ENCODE peak calls at places on chromosome X, in five cellular contexts. O is AG09319, X is MCF 10A, I is AG04450, Z is fibroblast of pulmonary artery. A is an unnamed sample.

GRCh38 chrX:1673337-1673736 is 58.5 kb downstream of the ASMT start:
- DNase-seq in O (no peak), X (peak), I (no peak), Z (peak), A (no peak)

GRCh38 chrX:1472975-1473374 is 20.3 kb upstream of the ASMTL start:
- DNase-seq in O (no peak), X (no peak), I (no peak), Z (no peak), A (no peak)

GRCh38 chrX:100376581-100376980 is 33.5 kb downstream of the PCDH19 start:
- DNase-seq in O (no peak), X (peak), I (no peak), Z (peak), A (no peak)

GRCh38 chrX:40107291-40108083 is 9.7 kb upstream of the BCOR start:
- DNase-seq in O (no peak), X (no peak), I (no peak), Z (no peak), A (peak)

GRCh38 chrX:28170713-28171112 is 189.5 kb upstream of the DCAF8L1 start:
- DNase-seq in O (no peak), X (no peak), I (no peak), Z (no peak), A (no peak)

GRCh38 chrX:15616531-15616930 is 15.8 kb upstream of the ACE2 start:
- DNase-seq in O (no peak), X (peak), I (no peak), Z (peak), A (no peak)

GRCh38 chrX:107716816-107717700 is 58.5 kb downstream of the TSC22D3 start:
- DNase-seq in O (no peak), X (peak), I (no peak), Z (peak), A (peak)

GRCh38 chrX:57906790-57907189 is 3.5 kb downstream of the ZXDA start:
- DNase-seq in O (no peak), X (peak), I (no peak), Z (peak), A (no peak)

GRCh38 chrX:119688856-119689455 is 4.0 kb downstream of the SEPTIN6 start:
- DNase-seq in O (no peak), X (no peak), I (no peak), Z (no peak), A (no peak)

GRCh38 chrX:31932769-31933168 is 860.9 kb upstream of the FTHL17 start:
- DNase-seq in O (no peak), X (no peak), I (no peak), Z (no peak), A (no peak)

GRCh38 chrX:107712231-107713204 is 63.1 kb downstream of the TSC22D3 start:
- DNase-seq in O (no peak), X (peak), I (no peak), Z (peak), A (peak)

GRCh38 chrX:96566856-96567255 is 117.8 kb upstream of the DIAPH2 start:
- DNase-seq in O (no peak), X (no peak), I (no peak), Z (no peak), A (no peak)

GRCh38 chrX:155334486-155335316 is at the start of gene CLIC2:
- DNase-seq in O (peak), X (peak), I (peak), Z (peak), A (no peak)

GRCh38 chrX:149871433-149871832 is 9.6 kb upstream of the MAGEA8 start:
- DNase-seq in O (no peak), X (no peak), I (no peak), Z (no peak), A (no peak)

GRCh38 chrX:68196939-68197791 is 236.1 kb downstream of the OPHN1 start:
- DNase-seq in O (peak), X (peak), I (no peak), Z (peak), A (no peak)

GRCh38 chrX:44937606-44938005 is 64.6 kb downstream of the KDM6A start:
- DNase-seq in O (no peak), X (no peak), I (no peak), Z (no peak), A (no peak)

GRCh38 chrX:110847334-110847733 is 51.7 kb upstream of the CHRDL1 start:
- DNase-seq in O (peak), X (peak), I (peak), Z (peak), A (no peak)

GRCh38 chrX:45952030-45952429 is 593.2 kb downstream of the ZNF674 start:
- DNase-seq in O (no peak), X (no peak), I (no peak), Z (no peak), A (no peak)

GRCh38 chrX:7233632-7234406 is 85.9 kb upstream of the PUDP start:
- DNase-seq in O (no peak), X (peak), I (no peak), Z (peak), A (no peak)

GRCh38 chrX:136754641-136755040 is 26.1 kb downstream of the ARHGEF6 start:
- DNase-seq in O (no peak), X (no peak), I (no peak), Z (no peak), A (no peak)

GRCh38 chrX:136204571-136204970 is 46.6 kb downstream of the MAP7D3 start:
- DNase-seq in O (peak), X (peak), I (no peak), Z (peak), A (no peak)

GRCh38 chrX:8647176-8647575 is 84.8 kb downstream of the ANOS1 start:
- DNase-seq in O (no peak), X (peak), I (no peak), Z (no peak), A (no peak)

GRCh38 chrX:78658851-78659744 is at the start of gene RTL3:
- DNase-seq in O (no peak), X (peak), I (no peak), Z (peak), A (no peak)

GRCh38 chrX:42615161-42615563 is 162.8 kb downstream of the PPP1R2C start:
- DNase-seq in O (no peak), X (peak), I (no peak), Z (peak), A (no peak)
- TF ChIP-seq CTCF in O (peak), X (peak), I (no peak), Z (peak), A (no peak)

DNA sequence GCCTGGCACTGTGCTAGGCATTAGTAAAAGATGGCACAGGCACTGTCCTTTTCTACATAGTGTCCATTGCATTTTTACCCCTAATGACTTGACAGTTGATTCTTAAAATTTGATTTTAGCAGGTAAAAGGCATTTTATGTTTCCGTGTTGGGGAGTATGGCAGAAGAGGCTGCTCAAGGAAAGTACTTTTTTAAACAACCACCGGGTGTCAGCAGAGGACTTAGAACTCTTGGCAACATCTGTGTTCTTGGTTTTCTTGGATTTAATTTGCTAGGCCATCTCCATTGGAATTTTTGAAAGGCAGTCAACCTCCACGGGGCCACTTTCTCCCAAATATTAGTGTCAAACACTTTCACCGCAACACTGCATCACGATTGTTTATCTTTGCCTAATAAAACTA is 102.9 kb downstream of the TSPAN7 start:
- DNase-seq in O (peak), X (peak), I (no peak), Z (peak), A (no peak)
- TF ChIP-seq CTCF in O (peak), X (peak), I (peak), Z (peak), A (no peak)

DNA sequence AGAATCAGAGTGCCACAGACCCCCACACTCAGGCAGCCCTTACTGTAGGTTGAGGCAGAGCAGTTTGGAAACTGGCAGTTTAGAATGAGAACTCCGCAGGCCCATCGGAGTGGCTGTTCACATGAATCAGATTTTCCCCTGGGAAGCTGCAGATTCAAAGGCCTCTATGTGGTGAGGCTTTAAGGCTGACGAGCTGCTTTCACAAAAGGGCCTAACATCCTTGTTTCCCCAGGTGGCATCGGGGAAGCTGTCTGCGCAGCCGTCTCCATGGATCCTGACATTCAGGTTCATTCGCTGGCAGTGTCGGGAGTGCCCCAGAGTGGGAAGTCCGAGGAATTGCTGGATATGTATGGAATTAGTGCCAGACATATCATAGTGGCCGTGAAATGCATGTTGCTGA is 33.7 kb downstream of the TKTL1 start:
- DNase-seq in O (no peak), X (no peak), I (no peak), Z (no peak), A (no peak)
- TF ChIP-seq CTCF in O (no peak), X (no peak), I (no peak), Z (no peak), A (no peak)

GRCh38 chrX:134693644-134694043 is 35.4 kb upstream of the PLAC1 start:
- DNase-seq in O (no peak), X (no peak), I (no peak), Z (no peak), A (no peak)
- TF ChIP-seq CTCF in O (no peak), X (no peak), I (no peak), Z (no peak), A (no peak)

GRCh38 chrX:123976671-123977316 is 15.3 kb downstream of the STAG2 start:
- DNase-seq in O (no peak), X (peak), I (no peak), Z (peak), A (no peak)
- TF ChIP-seq CTCF in O (peak), X (peak), I (peak), Z (peak), A (no peak)

GRCh38 chrX:47539860-47540259 is 21.1 kb upstream of the ARAF start:
- DNase-seq in O (no peak), X (no peak), I (no peak), Z (no peak), A (no peak)

GRCh38 chrX:47543496-47543895 is 17.5 kb upstream of the ARAF start:
- DNase-seq in O (no peak), X (no peak), I (no peak), Z (no peak), A (no peak)

GRCh38 chrX:47540754-47541538 is 20.1 kb upstream of the ARAF start:
- DNase-seq in O (peak), X (peak), I (peak), Z (peak), A (no peak)
- TF ChIP-seq CTCF in O (peak), X (peak), I (peak), Z (peak), A (no peak)

GRCh38 chrX:17521871-17522693 is 147.1 kb downstream of the NHS start:
- DNase-seq in O (no peak), X (peak), I (no peak), Z (peak), A (no peak)
- TF ChIP-seq CTCF in O (no peak), X (no peak), I (no peak), Z (no peak), A (no peak)